ENCODE peak calls at places on chromosome 1, in six cellular contexts. A is CD8-positive, alpha-beta T cell; N is EL; V is endodermal cell; Q is ELF-1; B is ascending aorta. W is an unnamed sample.

GRCh38 chr1:10530281-10530740 is 55.6 kb downstream of the PEX14 start:
- DNase-seq in Q (peak), A (no peak), B (no peak), N (no peak), V (peak), W (no peak)

GRCh38 chr1:199396456-199396855 is 631.1 kb upstream of the NR5A2 start:
- DNase-seq in V (no peak), A (no peak), B (no peak), N (no peak), Q (no peak), W (no peak)

GRCh38 chr1:183097438-183098051 is 74.3 kb downstream of the LAMC1 start:
- DNase-seq in A (no peak), Q (no peak), V (no peak), B (no peak), N (peak), W (peak)

GRCh38 chr1:174466607-174467006 is 18.8 kb downstream of the GPR52 start:
- DNase-seq in B (no peak), A (no peak), N (no peak), Q (no peak), V (no peak), W (no peak)

GRCh38 chr1:240803151-240803550 is 191.2 kb upstream of the GREM2 start:
- DNase-seq in N (peak), B (no peak), V (no peak), A (no peak), Q (no peak), W (peak)

GRCh38 chr1:4673494-4673893 is 19.1 kb downstream of the AJAP1 start:
- DNase-seq in N (no peak), Q (no peak), B (no peak), A (no peak), V (no peak), W (no peak)

GRCh38 chr1:89780721-89781120 is 40.1 kb upstream of the LRRC8D start:
- DNase-seq in B (no peak), N (peak), A (no peak), V (no peak), Q (no peak), W (peak)

GRCh38 chr1:119364640-119365039 is 3.9 kb upstream of the HAO2 start:
- DNase-seq in V (no peak), B (no peak), Q (no peak), N (peak), A (no peak), W (peak)

GRCh38 chr1:205354259-205354904 is 2.3 kb downstream of the KLHDC8A start:
- DNase-seq in A (peak), N (peak), V (peak), Q (no peak), B (no peak), W (peak)

GRCh38 chr1:21082078-21082477 is 94.6 kb downstream of the EIF4G3 start:
- DNase-seq in Q (no peak), N (peak), V (no peak), A (no peak), B (no peak), W (peak)

GRCh38 chr1:225467193-225468020 is 39.6 kb upstream of the LBR start:
- DNase-seq in A (peak), V (no peak), Q (no peak), B (no peak), N (no peak), W (no peak)

GRCh38 chr1:172746091-172746949 is 87.4 kb downstream of the FASLG start:
- DNase-seq in A (peak), Q (no peak), B (no peak), N (peak), V (no peak), W (peak)

GRCh38 chr1:113804421-113805255 is 7.6 kb downstream of the RSBN1 start:
- DNase-seq in B (no peak), A (no peak), Q (peak), N (peak), V (no peak), W (peak)

GRCh38 chr1:155717041-155717440 is 28.1 kb downstream of the DAP3 start:
- DNase-seq in A (no peak), N (no peak), V (no peak), B (no peak), Q (no peak), W (no peak)

GRCh38 chr1:110150330-110151174 is at the start of gene SLC6A17:
- DNase-seq in V (peak), Q (peak), A (no peak), N (peak), B (no peak), W (peak)

GRCh38 chr1:12001249-12001917 is 17.9 kb upstream of the MIIP start:
- DNase-seq in V (peak), N (peak), A (no peak), B (no peak), Q (peak), W (no peak)

GRCh38 chr1:35454616-35455015 is 102.6 kb downstream of the KIAA0319L start:
- DNase-seq in Q (no peak), A (no peak), B (no peak), N (peak), V (no peak), W (peak)

GRCh38 chr1:234246638-234247116 is 126.6 kb upstream of the COA6 start:
- DNase-seq in B (no peak), Q (no peak), V (no peak), A (no peak), N (no peak), W (no peak)

GRCh38 chr1:48493031-48493430 is 21.0 kb upstream of the SPATA6 start:
- DNase-seq in Q (no peak), B (no peak), N (no peak), A (no peak), V (no peak), W (no peak)

GRCh38 chr1:235329139-235329808 is 904 bp downstream of the GGPS1 start:
- DNase-seq in V (peak), B (no peak), Q (no peak), A (peak), N (peak), W (peak)

GRCh38 chr1:64550505-64550904 is 80.6 kb downstream of the CACHD1 start:
- DNase-seq in A (no peak), N (no peak), B (no peak), Q (no peak), V (no peak), W (no peak)

GRCh38 chr1:231240531-231240882 is 505 bp upstream of the GNPAT start:
- DNase-seq in N (no peak), Q (no peak), A (no peak), B (no peak), V (no peak), W (no peak)

GRCh38 chr1:235083589-235084323 is 44.9 kb downstream of the TOMM20 start:
- DNase-seq in A (peak), Q (peak), N (peak), B (peak), V (peak), W (peak)

GRCh38 chr1:203593723-203594122 is 32.9 kb upstream of the ATP2B4 start:
- DNase-seq in Q (peak), A (peak), V (peak), B (no peak), N (peak), W (no peak)

GRCh38 chr1:40690919-40691537 is 476 bp upstream of the NFYC start:
- DNase-seq in Q (no peak), A (no peak), B (no peak), N (no peak), V (no peak), W (no peak)

GRCh38 chr1:184954232-184954995 is 19.9 kb downstream of the NIBAN1 start:
- DNase-seq in Q (peak), V (no peak), A (no peak), N (peak), B (no peak), W (peak)

GRCh38 chr1:13517193-13517812 is 3.5 kb upstream of the LRRC38 start:
- DNase-seq in A (no peak), V (peak), N (no peak), Q (peak), B (no peak), W (no peak)

GRCh38 chr1:116404699-116405098 is 31.7 kb downstream of the ATP1A1 start:
- DNase-seq in A (no peak), Q (no peak), B (no peak), N (no peak), V (no peak), W (no peak)

GRCh38 chr1:243422362-243422761 is 166.5 kb downstream of the SDCCAG8 start:
- DNase-seq in V (no peak), A (no peak), N (no peak), B (no peak), Q (no peak), W (no peak)

GRCh38 chr1:202656057-202656456 is 54.2 kb downstream of the SYT2 start:
- DNase-seq in N (peak), A (no peak), Q (peak), V (peak), B (no peak), W (no peak)

GRCh38 chr1:147618077-147618569 is 52.2 kb downstream of the ACP6 start:
- DNase-seq in A (no peak), B (no peak), V (no peak), Q (no peak), N (no peak), W (no peak)

GRCh38 chr1:205346956-205347574 is 9.7 kb downstream of the KLHDC8A start:
- DNase-seq in V (no peak), Q (no peak), N (no peak), A (no peak), B (no peak), W (no peak)

GRCh38 chr1:9235123-9235513 is 544 bp downstream of the H6PD start:
- DNase-seq in B (no peak), V (no peak), Q (peak), A (no peak), N (peak), W (peak)

GRCh38 chr1:67041836-67042503 is 12.0 kb downstream of the SLC35D1 start:
- DNase-seq in V (no peak), N (peak), Q (no peak), B (no peak), A (no peak), W (peak)

GRCh38 chr1:6185151-6185550 is 5.0 kb upstream of the CHD5 start:
- DNase-seq in N (peak), V (no peak), A (no peak), B (no peak), Q (no peak), W (peak)

GRCh38 chr1:110484801-110485200 is 33.9 kb downstream of the PROK1 start:
- DNase-seq in A (no peak), Q (no peak), V (no peak), N (no peak), B (no peak), W (no peak)